ENCODE peak calls at places on chromosomes 6 and 20, in nine cellular contexts. Z is activated naive CD8-positive, alpha-beta T cell treated with anti-CD3 and anti-CD28 coated beads, Interleukin-2, amount 50 U/mL, for 24 hours; P is stimulated activated CD4-positive, alpha-beta T cell treated with anti-CD3 and anti-CD28 coated beads, Interleukin-2, amount 100 ng/mL, for 48 hours; Q is foreskin melanocyte; G is ELR; X is T-helper 1 cell; L is A172; N is fibroblast of lung; A is NCI-H69. C is an unnamed sample.

GRCh38 chr20:20407891-20408805 is 40.2 kb downstream of the INSM1 start:
- DNase-seq in Z (no peak), P (no peak), Q (peak), G (peak), X (no peak), L (peak), N (peak), A (peak), C (no peak)

GRCh38 chr20:15654208-15654649 is 919.0 kb downstream of the KIF16B start:
- DNase-seq in Z (no peak), P (no peak), Q (peak), G (peak), X (no peak), L (peak), N (peak), A (peak), C (peak)

GRCh38 chr6:114310053-114310452 is 32.8 kb downstream of the HS3ST5 start:
- DNase-seq in Z (no peak), P (no peak), Q (no peak), G (no peak), X (no peak), L (no peak), N (no peak), A (no peak), C (no peak)

GRCh38 chr6:14921170-14921569 is 324.7 kb upstream of the JARID2 start:
- DNase-seq in Z (no peak), P (no peak), Q (peak), G (no peak), X (no peak), L (no peak), N (peak), A (peak), C (no peak)

GRCh38 chr20:11302436-11302835 is 615.3 kb upstream of the BTBD3 start:
- DNase-seq in Z (no peak), P (no peak), Q (no peak), G (peak), X (no peak), L (no peak), N (peak), A (no peak), C (peak)

GRCh38 chr6:11609324-11610071 is 71.9 kb downstream of the TMEM170B start:
- DNase-seq in Z (no peak), P (no peak), Q (no peak), G (peak), X (no peak), L (peak), N (peak), A (no peak), C (peak)

GRCh38 chr6:106477158-106477557 is 116.6 kb downstream of the CRYBG1 start:
- DNase-seq in Z (no peak), P (no peak), Q (no peak), G (no peak), X (no peak), L (no peak), N (no peak), A (no peak), C (no peak)

GRCh38 chr20:10955166-10955565 is 281.4 kb upstream of the JAG1 start:
- DNase-seq in Z (no peak), P (no peak), Q (no peak), G (no peak), X (no peak), L (no peak), N (no peak), A (no peak), C (peak)

GRCh38 chr6:134015719-134016557 is 36.5 kb downstream of the SLC2A12 start:
- DNase-seq in Z (no peak), P (no peak), Q (no peak), G (no peak), X (no peak), L (no peak), N (no peak), A (peak), C (no peak)

GRCh38 chr6:56757585-56757984 is 114.9 kb upstream of the DST start:
- DNase-seq in Z (no peak), P (no peak), Q (peak), G (peak), X (no peak), L (peak), N (peak), A (peak), C (no peak)

GRCh38 chr20:11544029-11544678 is 373.5 kb upstream of the BTBD3 start:
- DNase-seq in Z (no peak), P (peak), Q (peak), G (peak), X (no peak), L (peak), N (peak), A (peak), C (peak)

GRCh38 chr6:129340983-129341382 is 369.0 kb downstream of the ARHGAP18 start:
- DNase-seq in Z (no peak), P (no peak), Q (peak), G (peak), X (no peak), L (peak), N (peak), A (no peak), C (peak)

GRCh38 chr20:35257175-35257909 is 20.6 kb downstream of the MMP24OS start:
- DNase-seq in Z (no peak), P (no peak), Q (no peak), G (no peak), X (no peak), L (peak), N (no peak), A (no peak), C (peak)

GRCh38 chr20:30811896-30812671 is 445.4 kb upstream of the DEFB115 start:
- DNase-seq in Z (no peak), P (no peak), Q (no peak), G (peak), X (no peak), L (peak), N (peak), A (peak), C (no peak)

GRCh38 chr20:48718914-48719578 is 108.8 kb downstream of the PREX1 start:
- DNase-seq in Z (peak), P (no peak), Q (peak), G (peak), X (no peak), L (no peak), N (no peak), A (no peak), C (no peak)

GRCh38 chr20:4820833-4821518 is 99.3 kb downstream of the PRND start:
- DNase-seq in Z (no peak), P (no peak), Q (no peak), G (peak), X (no peak), L (peak), N (peak), A (peak), C (peak)

GRCh38 chr20:25148181-25148981 is 47.1 kb upstream of the ENTPD6 start:
- DNase-seq in Z (peak), P (peak), Q (peak), G (peak), X (peak), L (no peak), N (peak), A (no peak), C (peak)

GRCh38 chr6:33430991-33431879 is 11.4 kb downstream of the SYNGAP1 start:
- DNase-seq in Z (peak), P (peak), Q (no peak), G (peak), X (peak), L (peak), N (peak), A (peak), C (peak)

GRCh38 chr20:49627329-49627761 is 59.4 kb upstream of the PTGIS start:
- DNase-seq in Z (no peak), P (no peak), Q (no peak), G (no peak), X (no peak), L (no peak), N (no peak), A (no peak), C (no peak)

GRCh38 chr20:9516658-9516987 is 2.2 kb downstream of the LAMP5 start:
- DNase-seq in Z (no peak), P (no peak), Q (no peak), G (no peak), X (no peak), L (no peak), N (no peak), A (no peak), C (no peak)

GRCh38 chr6:138030872-138031271 is 76.3 kb downstream of the PERP start:
- DNase-seq in Z (no peak), P (no peak), Q (no peak), G (no peak), X (no peak), L (no peak), N (no peak), A (peak), C (no peak)

GRCh38 chr20:49045440-49046086 is 549 bp upstream of the CSE1L start:
- DNase-seq in Z (peak), P (peak), Q (no peak), G (peak), X (no peak), L (no peak), N (peak), A (peak), C (no peak)

GRCh38 chr20:50314326-50314725 is 123.7 kb downstream of the CEBPB start:
- DNase-seq in Z (no peak), P (no peak), Q (no peak), G (no peak), X (no peak), L (no peak), N (no peak), A (peak), C (no peak)

GRCh38 chr6:29631209-29631810 is 1.7 kb downstream of the GABBR1 start:
- DNase-seq in Z (no peak), P (no peak), Q (no peak), G (no peak), X (no peak), L (no peak), N (peak), A (no peak), C (no peak)

GRCh38 chr6:111793711-111794111 is 79.5 kb downstream of the FYN start:
- DNase-seq in Z (peak), P (no peak), Q (no peak), G (no peak), X (no peak), L (no peak), N (no peak), A (no peak), C (no peak)

GRCh38 chr20:17556842-17557674 is 12.8 kb upstream of the DSTN start:
- DNase-seq in Z (no peak), P (no peak), Q (no peak), G (peak), X (no peak), L (peak), N (no peak), A (peak), C (no peak)

GRCh38 chr6:30743099-30744053 is 889 bp upstream of the FLOT1 start:
- DNase-seq in Z (peak), P (no peak), Q (peak), G (peak), X (peak), L (peak), N (peak), A (no peak), C (peak)